ENCODE peak calls at places on chromosomes 12 and 14, in seven cellular contexts. U, B, F, W, J, M and Q are unnamed samples.

GRCh38 chr14:59086241-59086899 is 102.1 kb upstream of the DAAM1 start:
- DNase-seq in J (no peak), B (no peak), M (no peak), W (no peak), F (no peak), U (no peak), Q (no peak)

GRCh38 chr12:112130461-112130998 is 5.2 kb downstream of the TRAFD1 start:
- DNase-seq in M (no peak), B (no peak), F (no peak), W (no peak), J (no peak), U (no peak), Q (no peak)

GRCh38 chr12:26473291-26473690 is 277.9 kb downstream of the SSPN start:
- DNase-seq in B (no peak), U (no peak), J (no peak), M (no peak), W (no peak), F (no peak), Q (peak; percentile 7)

GRCh38 chr14:51069065-51069464 is 25.8 kb downstream of the TRIM9 start:
- DNase-seq in F (no peak), B (no peak), M (no peak), W (no peak), J (no peak), U (no peak), Q (no peak)

GRCh38 chr12:124940393-124941169 is 26.1 kb upstream of the UBC start:
- DNase-seq in W (peak; percentile 91), B (peak; percentile 94), M (peak; percentile 79), U (peak; percentile 86), J (peak; percentile 91), F (peak; percentile 88), Q (peak; percentile 92)

GRCh38 chr12:39586811-39587210 is 32.8 kb downstream of the ABCD2 start:
- DNase-seq in J (no peak), M (no peak), U (no peak), F (no peak), W (no peak), B (no peak), Q (no peak)

GRCh38 chr12:21697829-21698630 is 40.4 kb upstream of the LDHB start:
- DNase-seq in U (no peak), F (no peak), W (no peak), M (no peak), J (no peak), B (no peak), Q (peak; percentile 60)

GRCh38 chr12:50542448-50542847 is 37.7 kb downstream of the DIP2B start:
- DNase-seq in B (no peak), M (no peak), J (no peak), U (no peak), F (no peak), W (no peak), Q (peak; percentile 26)

GRCh38 chr14:97851438-97851995 is 1054.3 kb downstream of the VRK1 start:
- DNase-seq in W (no peak), B (no peak), F (no peak), U (no peak), M (no peak), J (no peak), Q (no peak)

GRCh38 chr14:75401356-75401755 is 26.5 kb upstream of the JDP2 start:
- DNase-seq in B (peak; percentile 63), W (peak; percentile 75), U (peak; percentile 56), J (no peak), F (no peak), M (no peak), Q (peak; percentile 28)